ENCODE peak calls at places on chromosome 5, in six cellular contexts. One of them, this sample, is unnamed.

GRCh38 chr5:157563373-157564148 is 12.0 kb downstream of the ADAM19 start:
- DNase-seq in GM23338: no peak
- DNase-seq in lung: no peak
- DNase-seq in epithelial cell of esophagus: no peak
- DNase-seq in breast epithelium: no peak
- DNase-seq in GM13977: no peak
- DNase-seq in this sample: peak; percentile 94

GRCh38 chr5:145856285-145856818 is 16.5 kb downstream of the GRXCR2 start:
- DNase-seq in GM23338: peak; percentile 90
- DNase-seq in lung: no peak
- DNase-seq in epithelial cell of esophagus: peak; percentile 46
- DNase-seq in breast epithelium: peak; percentile 43
- DNase-seq in GM13977: no peak
- DNase-seq in this sample: peak; percentile 78

GRCh38 chr5:115813719-115814118 is 2.7 kb downstream of the CDO1 start:
- DNase-seq in GM23338: no peak
- DNase-seq in lung: no peak
- DNase-seq in epithelial cell of esophagus: no peak
- DNase-seq in breast epithelium: no peak
- DNase-seq in GM13977: no peak
- DNase-seq in this sample: no peak

GRCh38 chr5:32710859-32711692 is at the start of gene NPR3:
- DNase-seq in GM23338: peak; percentile 27
- DNase-seq in lung: no peak
- DNase-seq in epithelial cell of esophagus: peak; percentile 45
- DNase-seq in breast epithelium: no peak
- DNase-seq in GM13977: peak; percentile 29
- DNase-seq in this sample: no peak

GRCh38 chr5:29899583-29899982 is 1293.9 kb upstream of the CDH6 start:
- DNase-seq in GM23338: no peak
- DNase-seq in lung: no peak
- DNase-seq in epithelial cell of esophagus: no peak
- DNase-seq in breast epithelium: no peak
- DNase-seq in GM13977: no peak
- DNase-seq in this sample: no peak

GRCh38 chr5:1515921-1516571 is 7.7 kb downstream of the LPCAT1 start:
- DNase-seq in GM23338: no peak
- DNase-seq in lung: peak; percentile 28
- DNase-seq in epithelial cell of esophagus: peak; percentile 94
- DNase-seq in breast epithelium: no peak
- DNase-seq in GM13977: no peak
- DNase-seq in this sample: no peak

GRCh38 chr5:27328480-27328879 is 290.1 kb upstream of the CDH9 start:
- DNase-seq in GM23338: no peak
- DNase-seq in lung: no peak
- DNase-seq in epithelial cell of esophagus: peak; percentile 91
- DNase-seq in breast epithelium: no peak
- DNase-seq in GM13977: no peak
- DNase-seq in this sample: peak; percentile 75

GRCh38 chr5:848671-849111 is 2.1 kb downstream of the ZDHHC11 start:
- DNase-seq in GM23338: no peak
- DNase-seq in lung: no peak
- DNase-seq in epithelial cell of esophagus: no peak
- DNase-seq in breast epithelium: no peak
- DNase-seq in GM13977: no peak
- DNase-seq in this sample: no peak

GRCh38 chr5:39107350-39107749 is 33.2 kb upstream of the RICTOR start:
- DNase-seq in GM23338: no peak
- DNase-seq in lung: no peak
- DNase-seq in epithelial cell of esophagus: no peak
- DNase-seq in breast epithelium: no peak
- DNase-seq in GM13977: no peak
- DNase-seq in this sample: no peak

GRCh38 chr5:39108987-39109386 is 34.8 kb upstream of the RICTOR start:
- DNase-seq in GM23338: no peak
- DNase-seq in lung: no peak
- DNase-seq in epithelial cell of esophagus: no peak
- DNase-seq in breast epithelium: no peak
- DNase-seq in GM13977: no peak
- DNase-seq in this sample: no peak

GRCh38 chr5:39109616-39110015 is 35.4 kb upstream of the RICTOR start:
- DNase-seq in GM23338: no peak
- DNase-seq in lung: no peak
- DNase-seq in epithelial cell of esophagus: no peak
- DNase-seq in breast epithelium: no peak
- DNase-seq in GM13977: no peak
- DNase-seq in this sample: no peak

GRCh38 chr5:39104221-39104620 is 30.0 kb upstream of the RICTOR start:
- DNase-seq in GM23338: no peak
- DNase-seq in lung: no peak
- DNase-seq in epithelial cell of esophagus: no peak
- DNase-seq in breast epithelium: no peak
- DNase-seq in GM13977: no peak
- DNase-seq in this sample: no peak

DNA sequence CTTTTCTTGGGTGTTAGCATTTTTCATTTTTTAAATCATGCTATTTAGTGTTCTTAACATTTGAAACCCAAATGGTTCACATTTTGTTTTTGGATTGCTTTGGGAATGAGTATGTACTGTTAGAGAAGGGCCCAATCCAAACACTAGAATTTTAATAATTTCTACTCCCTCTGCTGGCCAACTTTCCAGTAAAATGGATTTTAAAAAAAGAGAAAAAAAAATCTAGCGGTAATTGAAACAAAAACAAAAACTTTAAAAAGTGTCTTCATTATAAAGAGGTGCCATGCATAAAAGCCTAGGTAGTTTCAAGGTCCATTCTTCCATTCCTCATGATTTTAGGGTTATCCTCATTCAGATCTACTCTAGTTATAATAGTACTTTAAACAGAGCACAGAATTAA is 32.1 kb upstream of the RICTOR start:
- DNase-seq in GM23338: no peak
- DNase-seq in lung: no peak
- DNase-seq in epithelial cell of esophagus: peak; percentile 21
- DNase-seq in breast epithelium: no peak
- DNase-seq in GM13977: no peak
- DNase-seq in this sample: peak; percentile 9
- TF ChIP-seq CTCF in GM23338: no peak
- TF ChIP-seq CTCF in lung: no peak
- TF ChIP-seq CTCF in epithelial cell of esophagus: peak; percentile 24
- TF ChIP-seq CTCF in breast epithelium: no peak
- TF ChIP-seq CTCF in GM13977: no peak
- TF ChIP-seq CTCF in this sample: peak; percentile 24

GRCh38 chr5:15290953-15291352 is 209.0 kb upstream of the FBXL7 start:
- DNase-seq in GM23338: peak; percentile 49
- DNase-seq in lung: no peak
- DNase-seq in epithelial cell of esophagus: no peak
- DNase-seq in breast epithelium: no peak
- DNase-seq in GM13977: no peak
- DNase-seq in this sample: no peak
- TF ChIP-seq CTCF in GM23338: peak; percentile 74
- TF ChIP-seq CTCF in lung: no peak
- TF ChIP-seq CTCF in epithelial cell of esophagus: no peak
- TF ChIP-seq CTCF in breast epithelium: no peak
- TF ChIP-seq CTCF in GM13977: no peak
- TF ChIP-seq CTCF in this sample: peak; percentile 33

DNA sequence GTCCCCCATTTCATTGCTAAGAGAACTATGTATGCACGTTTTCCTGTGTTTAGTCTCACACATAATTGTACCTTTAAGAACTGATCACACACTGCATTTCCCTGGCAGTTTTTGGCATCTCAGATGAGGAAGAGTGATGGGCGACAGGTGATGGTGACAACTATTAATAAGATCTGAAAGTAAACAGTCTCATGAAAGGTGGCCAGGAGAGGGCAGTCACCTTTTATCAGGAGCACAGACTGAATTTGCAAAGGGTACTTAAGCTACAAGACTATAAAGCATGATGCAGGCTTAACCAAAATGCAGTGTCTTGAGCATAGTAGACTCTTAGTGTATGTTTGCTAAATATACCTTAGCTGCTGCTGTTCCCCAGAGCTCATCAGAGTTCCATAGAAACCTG is 91.5 kb downstream of the GHR start:
- DNase-seq in GM23338: peak; percentile 49
- DNase-seq in lung: no peak
- DNase-seq in epithelial cell of esophagus: peak; percentile 46
- DNase-seq in breast epithelium: no peak
- DNase-seq in GM13977: peak; percentile 13
- DNase-seq in this sample: peak; percentile 18
- TF ChIP-seq CTCF in GM23338: peak; percentile 55
- TF ChIP-seq CTCF in lung: no peak
- TF ChIP-seq CTCF in epithelial cell of esophagus: peak; percentile 22
- TF ChIP-seq CTCF in breast epithelium: no peak
- TF ChIP-seq CTCF in GM13977: peak; percentile 25
- TF ChIP-seq CTCF in this sample: no peak

GRCh38 chr5:148711843-148712454 is 57.6 kb upstream of the HTR4 start:
- DNase-seq in GM23338: no peak
- DNase-seq in lung: no peak
- DNase-seq in epithelial cell of esophagus: no peak
- DNase-seq in breast epithelium: no peak
- DNase-seq in GM13977: no peak
- DNase-seq in this sample: peak; percentile 74

GRCh38 chr5:148708854-148709253 is 54.5 kb upstream of the HTR4 start:
- DNase-seq in GM23338: no peak
- DNase-seq in lung: no peak
- DNase-seq in epithelial cell of esophagus: peak; percentile 28
- DNase-seq in breast epithelium: no peak
- DNase-seq in GM13977: no peak
- DNase-seq in this sample: no peak

GRCh38 chr5:148717668-148718067 is 63.3 kb upstream of the HTR4 start:
- DNase-seq in GM23338: no peak
- DNase-seq in lung: no peak
- DNase-seq in epithelial cell of esophagus: no peak
- DNase-seq in breast epithelium: no peak
- DNase-seq in GM13977: no peak
- DNase-seq in this sample: no peak

DNA sequence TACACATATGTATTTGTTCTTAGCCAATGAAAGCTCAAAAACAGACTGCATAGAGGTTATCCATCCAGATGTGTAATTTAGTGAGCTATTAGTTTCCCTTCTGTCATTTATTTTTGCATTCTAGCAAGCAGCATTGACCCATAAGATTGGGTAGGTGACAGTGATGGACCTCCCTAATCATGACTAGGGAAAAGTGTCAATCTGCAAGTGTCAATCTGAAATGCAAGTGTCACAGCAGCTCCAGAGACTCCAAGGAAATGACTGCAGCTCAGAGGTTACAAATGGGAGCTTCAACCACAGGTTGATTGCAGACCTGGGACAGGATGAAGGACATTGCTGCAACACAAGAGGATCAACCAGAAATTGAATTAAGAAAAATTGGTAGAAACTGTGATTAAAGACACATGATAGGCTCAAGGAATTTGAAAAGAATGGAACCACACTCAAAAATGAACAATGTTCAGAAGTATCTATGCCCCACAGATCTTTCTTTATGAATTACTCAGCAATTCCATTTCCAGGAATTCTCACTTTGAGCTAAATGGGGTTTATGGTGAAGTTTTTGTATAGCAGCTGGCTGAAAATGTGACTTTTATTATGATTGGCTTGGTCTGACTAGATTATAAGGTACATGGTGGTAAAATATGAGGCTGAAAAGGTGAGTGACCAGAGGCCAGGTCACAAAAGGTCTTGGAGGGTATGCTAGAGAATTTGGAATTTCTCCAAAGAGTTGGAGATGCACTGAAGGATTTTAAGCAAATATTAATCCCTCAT is 59.6 kb upstream of the HTR4 start:
- DNase-seq in GM23338: no peak
- DNase-seq in lung: no peak
- DNase-seq in epithelial cell of esophagus: no peak
- DNase-seq in breast epithelium: no peak
- DNase-seq in GM13977: no peak
- DNase-seq in this sample: no peak
- TF ChIP-seq CTCF in GM23338: no peak
- TF ChIP-seq CTCF in lung: no peak
- TF ChIP-seq CTCF in epithelial cell of esophagus: no peak
- TF ChIP-seq CTCF in breast epithelium: no peak
- TF ChIP-seq CTCF in GM13977: no peak
- TF ChIP-seq CTCF in this sample: no peak

GRCh38 chr5:180798193-180798592 is 4.4 kb downstream of the MGAT1 start:
- DNase-seq in GM23338: no peak
- DNase-seq in lung: no peak
- DNase-seq in epithelial cell of esophagus: no peak
- DNase-seq in breast epithelium: no peak
- DNase-seq in GM13977: no peak
- DNase-seq in this sample: no peak

GRCh38 chr5:180799194-180799593 is 3.4 kb downstream of the MGAT1 start:
- DNase-seq in GM23338: peak; percentile 81
- DNase-seq in lung: peak; percentile 37
- DNase-seq in epithelial cell of esophagus: peak; percentile 49
- DNase-seq in breast epithelium: no peak
- DNase-seq in GM13977: no peak
- DNase-seq in this sample: peak; percentile 31

GRCh38 chr5:180801596-180802324 is 846 bp downstream of the MGAT1 start:
- DNase-seq in GM23338: no peak
- DNase-seq in lung: no peak
- DNase-seq in epithelial cell of esophagus: no peak
- DNase-seq in breast epithelium: peak; percentile 28
- DNase-seq in GM13977: no peak
- DNase-seq in this sample: peak; percentile 57

GRCh38 chr5:180802325-180803180 is at the start of gene MGAT1:
- DNase-seq in GM23338: peak; percentile 89
- DNase-seq in lung: peak; percentile 90
- DNase-seq in epithelial cell of esophagus: peak; percentile 86
- DNase-seq in breast epithelium: peak; percentile 84
- DNase-seq in GM13977: peak; percentile 98
- DNase-seq in this sample: peak; percentile 88

DNA sequence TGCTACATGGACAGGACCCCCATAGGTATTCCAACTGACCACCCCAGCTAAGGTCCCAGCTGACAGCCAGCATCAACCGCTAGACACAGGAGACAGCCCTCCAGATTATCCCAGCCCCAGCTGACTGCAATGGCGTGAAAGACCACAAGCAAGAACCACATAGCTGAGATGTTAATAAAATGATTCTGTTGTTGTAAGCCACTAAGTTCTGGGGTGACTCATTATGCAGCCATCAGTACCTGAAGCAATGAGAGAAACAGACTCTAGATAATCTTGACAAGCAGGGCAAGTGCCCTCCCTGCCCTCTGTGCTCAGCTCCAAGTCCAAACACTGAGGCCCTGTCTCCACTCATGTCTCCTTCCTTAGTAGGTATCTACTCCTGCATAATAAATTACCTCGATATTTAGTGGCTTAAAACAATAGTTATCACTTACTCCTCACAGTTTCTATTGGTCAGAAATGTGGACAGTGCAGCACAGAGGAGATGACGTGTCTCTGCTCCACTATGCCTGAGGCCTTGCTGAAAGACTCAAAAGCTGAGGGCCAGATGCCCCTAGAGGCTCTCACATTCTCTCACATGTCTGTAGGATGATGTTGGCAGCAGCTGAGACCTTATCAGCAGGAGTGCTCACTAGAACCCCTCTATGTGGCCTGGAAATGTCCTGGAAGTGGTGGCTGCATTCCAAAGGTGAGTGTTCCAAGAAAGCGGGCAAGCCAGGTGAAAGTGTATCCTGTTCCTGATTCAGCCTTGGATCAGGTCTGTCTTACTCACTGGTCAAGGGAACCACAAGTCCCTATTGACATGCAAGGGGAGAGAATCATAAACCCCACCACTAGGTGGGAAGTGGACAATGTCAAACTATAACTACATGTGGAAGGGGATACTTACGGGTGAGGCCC is 2.5 kb downstream of the MGAT1 start:
- DNase-seq in GM23338: no peak
- DNase-seq in lung: no peak
- DNase-seq in epithelial cell of esophagus: peak; percentile 87
- DNase-seq in breast epithelium: peak; percentile 13
- DNase-seq in GM13977: no peak
- DNase-seq in this sample: peak; percentile 53
- TF ChIP-seq CTCF in GM23338: no peak
- TF ChIP-seq CTCF in lung: no peak
- TF ChIP-seq CTCF in epithelial cell of esophagus: peak; percentile 19
- TF ChIP-seq CTCF in breast epithelium: peak; percentile 5
- TF ChIP-seq CTCF in GM13977: no peak
- TF ChIP-seq CTCF in this sample: peak; percentile 25